ENCODE peak calls at places on chromosomes 1 and 21, in seven cellular contexts. One of them, this sample, is unnamed.

GRCh38 chr1:231807498-231807897 is 180.9 kb downstream of the DISC1 start:
- DNase-seq in mesothelial cell of epicardium: no peak
- DNase-seq in A673: no peak
- DNase-seq in GM12865: no peak
- DNase-seq in fibroblast of lung: peak
- DNase-seq in prostate gland: peak
- DNase-seq in H1: no peak
- DNase-seq in this sample: no peak

GRCh38 chr1:52668711-52669110 is 29.4 kb downstream of the COA7 start:
- DNase-seq in mesothelial cell of epicardium: no peak
- DNase-seq in A673: no peak
- DNase-seq in fibroblast of lung: no peak
- DNase-seq in H1: no peak
- DNase-seq in prostate gland: no peak
- DNase-seq in GM12865: no peak
- DNase-seq in this sample: no peak

GRCh38 chr1:8866792-8867415 is 11.6 kb downstream of the ENO1 start:
- DNase-seq in H1: no peak
- DNase-seq in A673: no peak
- DNase-seq in GM12865: no peak
- DNase-seq in mesothelial cell of epicardium: no peak
- DNase-seq in prostate gland: no peak
- DNase-seq in fibroblast of lung: no peak
- DNase-seq in this sample: no peak

GRCh38 chr1:68916227-68916853 is 419.5 kb upstream of the DEPDC1 start:
- DNase-seq in GM12865: no peak
- DNase-seq in prostate gland: no peak
- DNase-seq in A673: no peak
- DNase-seq in fibroblast of lung: peak
- DNase-seq in mesothelial cell of epicardium: no peak
- DNase-seq in H1: no peak
- DNase-seq in this sample: no peak

GRCh38 chr1:65001238-65001792 is 35.0 kb upstream of the JAK1 start:
- DNase-seq in H1: no peak
- DNase-seq in A673: peak
- DNase-seq in fibroblast of lung: peak
- DNase-seq in GM12865: peak
- DNase-seq in mesothelial cell of epicardium: no peak
- DNase-seq in prostate gland: no peak
- DNase-seq in this sample: peak

GRCh38 chr1:11888877-11889208 is 30.1 kb upstream of the NPPB start:
- DNase-seq in mesothelial cell of epicardium: no peak
- DNase-seq in H1: no peak
- DNase-seq in prostate gland: no peak
- DNase-seq in fibroblast of lung: no peak
- DNase-seq in GM12865: no peak
- DNase-seq in A673: no peak
- DNase-seq in this sample: no peak

GRCh38 chr21:21200103-21200938 is 202.1 kb downstream of the NCAM2 start:
- DNase-seq in mesothelial cell of epicardium: no peak
- DNase-seq in H1: no peak
- DNase-seq in fibroblast of lung: peak
- DNase-seq in GM12865: no peak
- DNase-seq in prostate gland: no peak
- DNase-seq in A673: peak
- DNase-seq in this sample: peak

GRCh38 chr1:203607169-203607873 is 19.3 kb upstream of the ATP2B4 start:
- DNase-seq in mesothelial cell of epicardium: no peak
- DNase-seq in fibroblast of lung: peak
- DNase-seq in GM12865: peak
- DNase-seq in prostate gland: no peak
- DNase-seq in H1: no peak
- DNase-seq in A673: peak
- DNase-seq in this sample: no peak

GRCh38 chr1:20197329-20197791 is 11.0 kb upstream of the PLA2G2C start:
- DNase-seq in prostate gland: no peak
- DNase-seq in A673: no peak
- DNase-seq in mesothelial cell of epicardium: no peak
- DNase-seq in GM12865: no peak
- DNase-seq in H1: no peak
- DNase-seq in fibroblast of lung: no peak
- DNase-seq in this sample: no peak

GRCh38 chr1:47547753-47548152 is 109.9 kb downstream of the FOXD2 start:
- DNase-seq in H1: no peak
- DNase-seq in GM12865: no peak
- DNase-seq in A673: no peak
- DNase-seq in mesothelial cell of epicardium: no peak
- DNase-seq in prostate gland: no peak
- DNase-seq in fibroblast of lung: no peak
- DNase-seq in this sample: no peak

GRCh38 chr1:226908913-226909312 is 31.2 kb upstream of the COQ8A start:
- DNase-seq in mesothelial cell of epicardium: no peak
- DNase-seq in fibroblast of lung: no peak
- DNase-seq in GM12865: no peak
- DNase-seq in A673: no peak
- DNase-seq in prostate gland: no peak
- DNase-seq in H1: no peak
- DNase-seq in this sample: no peak

GRCh38 chr1:184906771-184907170 is 67.5 kb downstream of the NIBAN1 start:
- DNase-seq in A673: no peak
- DNase-seq in GM12865: no peak
- DNase-seq in fibroblast of lung: peak
- DNase-seq in H1: no peak
- DNase-seq in prostate gland: no peak
- DNase-seq in mesothelial cell of epicardium: no peak
- DNase-seq in this sample: no peak

GRCh38 chr21:44648557-44649311 is 2.5 kb downstream of the KRTAP10-11 start:
- DNase-seq in mesothelial cell of epicardium: peak
- DNase-seq in fibroblast of lung: no peak
- DNase-seq in H1: no peak
- DNase-seq in prostate gland: no peak
- DNase-seq in GM12865: no peak
- DNase-seq in A673: no peak
- DNase-seq in this sample: no peak

GRCh38 chr1:51726544-51727225 is 109.8 kb downstream of the OSBPL9 start:
- DNase-seq in prostate gland: no peak
- DNase-seq in fibroblast of lung: no peak
- DNase-seq in A673: no peak
- DNase-seq in H1: no peak
- DNase-seq in GM12865: peak
- DNase-seq in mesothelial cell of epicardium: no peak
- DNase-seq in this sample: no peak

GRCh38 chr1:228390649-228391048 is 16.0 kb downstream of the TRIM11 start:
- DNase-seq in A673: no peak
- DNase-seq in GM12865: no peak
- DNase-seq in fibroblast of lung: no peak
- DNase-seq in prostate gland: no peak
- DNase-seq in H1: no peak
- DNase-seq in mesothelial cell of epicardium: no peak
- DNase-seq in this sample: no peak

GRCh38 chr21:35525443-35525842 is 476.3 kb upstream of the RUNX1 start:
- DNase-seq in fibroblast of lung: no peak
- DNase-seq in prostate gland: no peak
- DNase-seq in mesothelial cell of epicardium: no peak
- DNase-seq in A673: no peak
- DNase-seq in H1: no peak
- DNase-seq in GM12865: no peak
- DNase-seq in this sample: no peak

GRCh38 chr1:221887091-221887746 is 145.3 kb upstream of the DUSP10 start:
- DNase-seq in fibroblast of lung: peak
- DNase-seq in prostate gland: peak
- DNase-seq in mesothelial cell of epicardium: no peak
- DNase-seq in A673: no peak
- DNase-seq in H1: peak
- DNase-seq in GM12865: no peak
- DNase-seq in this sample: peak

GRCh38 chr1:39406533-39407478 is 84.6 kb upstream of the BMP8A start:
- DNase-seq in mesothelial cell of epicardium: no peak
- DNase-seq in GM12865: no peak
- DNase-seq in fibroblast of lung: peak
- DNase-seq in H1: no peak
- DNase-seq in prostate gland: no peak
- DNase-seq in A673: no peak
- DNase-seq in this sample: no peak

GRCh38 chr1:94183197-94183815 is 54.1 kb downstream of the ARHGAP29 start:
- DNase-seq in H1: no peak
- DNase-seq in A673: no peak
- DNase-seq in prostate gland: no peak
- DNase-seq in GM12865: no peak
- DNase-seq in fibroblast of lung: no peak
- DNase-seq in mesothelial cell of epicardium: no peak
- DNase-seq in this sample: no peak

GRCh38 chr1:205594846-205595245 is 37.0 kb downstream of the ELK4 start:
- DNase-seq in fibroblast of lung: no peak
- DNase-seq in mesothelial cell of epicardium: no peak
- DNase-seq in H1: no peak
- DNase-seq in A673: no peak
- DNase-seq in prostate gland: no peak
- DNase-seq in GM12865: peak
- DNase-seq in this sample: no peak

GRCh38 chr1:205597691-205598314 is 34.0 kb downstream of the ELK4 start:
- DNase-seq in prostate gland: no peak
- DNase-seq in A673: no peak
- DNase-seq in GM12865: no peak
- DNase-seq in mesothelial cell of epicardium: no peak
- DNase-seq in fibroblast of lung: peak
- DNase-seq in H1: no peak
- DNase-seq in this sample: no peak

GRCh38 chr1:205595861-205596260 is 36.0 kb downstream of the ELK4 start:
- DNase-seq in A673: no peak
- DNase-seq in fibroblast of lung: no peak
- DNase-seq in mesothelial cell of epicardium: no peak
- DNase-seq in prostate gland: no peak
- DNase-seq in GM12865: no peak
- DNase-seq in H1: no peak
- DNase-seq in this sample: no peak

GRCh38 chr1:205595435-205595834 is 36.4 kb downstream of the ELK4 start:
- DNase-seq in GM12865: peak
- DNase-seq in mesothelial cell of epicardium: no peak
- DNase-seq in fibroblast of lung: no peak
- DNase-seq in A673: no peak
- DNase-seq in prostate gland: no peak
- DNase-seq in H1: no peak
- DNase-seq in this sample: no peak

DNA sequence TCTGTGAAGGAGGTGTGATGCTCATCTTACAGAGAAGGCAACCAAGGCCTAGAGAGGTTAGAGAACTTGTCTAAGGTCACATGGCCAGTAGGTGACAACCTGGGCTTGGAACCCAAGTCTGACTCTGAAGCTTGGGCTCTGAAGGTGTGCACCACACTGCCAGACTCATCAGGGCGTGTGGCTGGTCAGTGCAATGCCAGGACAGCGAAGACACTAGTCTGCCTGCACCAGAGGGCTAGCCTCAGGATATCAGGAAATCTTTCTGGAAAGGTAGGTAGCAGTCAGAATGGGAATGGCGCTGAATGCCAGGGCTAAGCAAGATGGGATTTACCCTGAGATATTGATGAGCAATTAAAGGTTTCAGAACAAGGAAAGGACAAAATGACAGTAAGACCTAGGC is 34.9 kb downstream of the ELK4 start:
- DNase-seq in fibroblast of lung: no peak
- DNase-seq in A673: no peak
- DNase-seq in mesothelial cell of epicardium: no peak
- DNase-seq in H1: no peak
- DNase-seq in prostate gland: no peak
- DNase-seq in GM12865: no peak
- DNase-seq in this sample: no peak
- TF ChIP-seq CTCF in fibroblast of lung: no peak
- TF ChIP-seq CTCF in A673: no peak
- TF ChIP-seq CTCF in mesothelial cell of epicardium: no peak
- TF ChIP-seq CTCF in H1: no peak
- TF ChIP-seq CTCF in prostate gland: no peak
- TF ChIP-seq CTCF in GM12865: no peak
- TF ChIP-seq CTCF in this sample: no peak

GRCh38 chr1:206430031-206430983 is 40.0 kb upstream of the IKBKE start:
- DNase-seq in H1: no peak
- DNase-seq in fibroblast of lung: peak
- DNase-seq in prostate gland: no peak
- DNase-seq in GM12865: peak
- DNase-seq in A673: no peak
- DNase-seq in mesothelial cell of epicardium: no peak
- DNase-seq in this sample: no peak
- TF ChIP-seq CTCF in H1: no peak
- TF ChIP-seq CTCF in fibroblast of lung: peak
- TF ChIP-seq CTCF in prostate gland: no peak
- TF ChIP-seq CTCF in GM12865: no peak
- TF ChIP-seq CTCF in A673: no peak
- TF ChIP-seq CTCF in mesothelial cell of epicardium: no peak
- TF ChIP-seq CTCF in this sample: no peak

DNA sequence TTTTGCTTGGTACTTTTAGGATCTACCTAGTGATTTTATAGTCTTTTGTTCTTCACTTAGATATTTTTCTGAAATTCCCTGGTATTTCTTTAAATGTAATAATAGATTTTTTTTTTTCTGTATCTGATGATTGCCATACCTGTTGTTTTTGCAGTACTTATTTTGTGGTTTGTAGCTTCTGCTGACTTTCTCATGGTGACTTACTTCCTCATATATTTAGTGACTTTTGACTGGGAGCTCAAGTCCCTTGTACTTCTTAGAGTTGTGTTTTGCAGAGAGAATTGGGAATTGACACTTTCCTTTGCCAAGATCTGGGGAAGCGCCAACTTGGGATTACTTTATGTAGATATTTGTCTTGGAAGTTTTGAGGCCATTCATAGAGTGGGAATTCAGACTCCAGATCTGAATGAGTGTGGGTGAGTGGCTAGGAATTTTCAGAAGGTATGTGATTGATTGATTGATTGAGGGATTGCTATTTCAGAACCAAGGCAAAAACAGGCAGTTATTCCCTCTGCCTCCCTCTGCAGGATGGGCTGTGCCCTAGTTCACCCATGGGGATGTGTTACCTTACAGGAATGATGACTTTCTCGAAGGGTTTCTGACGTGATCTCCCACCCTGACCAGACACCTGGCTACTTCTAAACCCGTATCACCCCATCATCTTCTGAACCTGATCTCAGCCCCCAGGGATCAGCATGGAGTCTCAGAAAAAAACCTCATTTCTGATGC is 219.5 kb downstream of the URB2 start:
- DNase-seq in mesothelial cell of epicardium: no peak
- DNase-seq in H1: no peak
- DNase-seq in prostate gland: no peak
- DNase-seq in A673: no peak
- DNase-seq in GM12865: no peak
- DNase-seq in fibroblast of lung: no peak
- DNase-seq in this sample: no peak
- TF ChIP-seq CTCF in mesothelial cell of epicardium: no peak
- TF ChIP-seq CTCF in H1: peak
- TF ChIP-seq CTCF in prostate gland: no peak
- TF ChIP-seq CTCF in A673: no peak
- TF ChIP-seq CTCF in GM12865: no peak
- TF ChIP-seq CTCF in fibroblast of lung: no peak
- TF ChIP-seq CTCF in this sample: no peak

DNA sequence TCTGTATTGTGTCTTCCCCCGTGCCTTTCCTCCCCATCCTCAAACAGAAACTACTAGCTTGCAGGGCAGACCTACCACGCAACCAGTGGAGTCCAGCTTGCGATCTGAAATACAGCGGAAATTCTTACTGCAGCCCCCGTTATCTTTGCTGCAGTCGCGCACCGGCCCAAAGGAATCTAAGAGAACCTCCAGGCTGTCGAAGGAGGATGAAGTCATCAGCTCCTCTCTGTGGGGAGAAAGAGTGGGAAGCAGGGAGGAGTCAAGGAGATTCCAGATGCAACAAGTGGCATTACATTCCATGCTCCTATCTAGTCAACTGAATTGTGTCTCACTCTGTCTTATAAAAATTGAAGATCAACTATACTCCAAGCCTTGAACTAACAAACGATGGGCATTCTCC is 206.9 kb downstream of the ASTN1 start:
- DNase-seq in H1: no peak
- DNase-seq in mesothelial cell of epicardium: no peak
- DNase-seq in fibroblast of lung: no peak
- DNase-seq in GM12865: no peak
- DNase-seq in A673: no peak
- DNase-seq in prostate gland: no peak
- DNase-seq in this sample: no peak
- TF ChIP-seq CTCF in H1: no peak
- TF ChIP-seq CTCF in mesothelial cell of epicardium: no peak
- TF ChIP-seq CTCF in fibroblast of lung: no peak
- TF ChIP-seq CTCF in GM12865: no peak
- TF ChIP-seq CTCF in A673: no peak
- TF ChIP-seq CTCF in prostate gland: no peak
- TF ChIP-seq CTCF in this sample: no peak